ENCODE peak calls at places on chromosomes 5 and 9, in seven cellular contexts. One of them, this sample, is unnamed.

GRCh38 chr5:157827429-157827828 is 31.5 kb downstream of the CLINT1 start:
- DNase-seq in endothelial cell of umbilical vein: peak
- DNase-seq in stomach: no peak
- DNase-seq in transverse colon: no peak
- DNase-seq in heart left ventricle: no peak
- DNase-seq in coronary artery: no peak
- DNase-seq in LNCaP clone FGC: no peak
- DNase-seq in this sample: peak

GRCh38 chr9:19411316-19411715 is 2.5 kb downstream of the ACER2 start:
- DNase-seq in transverse colon: no peak
- DNase-seq in stomach: no peak
- DNase-seq in heart left ventricle: no peak
- DNase-seq in LNCaP clone FGC: no peak
- DNase-seq in endothelial cell of umbilical vein: no peak
- DNase-seq in coronary artery: no peak
- DNase-seq in this sample: no peak

GRCh38 chr9:87853843-87854242 is 28.8 kb upstream of the SPATA31E1 start:
- DNase-seq in stomach: no peak
- DNase-seq in coronary artery: no peak
- DNase-seq in endothelial cell of umbilical vein: no peak
- DNase-seq in transverse colon: no peak
- DNase-seq in heart left ventricle: no peak
- DNase-seq in LNCaP clone FGC: no peak
- DNase-seq in this sample: no peak

GRCh38 chr5:87195104-87195581 is 72.5 kb upstream of the RASA1 start:
- DNase-seq in endothelial cell of umbilical vein: peak
- DNase-seq in coronary artery: no peak
- DNase-seq in heart left ventricle: no peak
- DNase-seq in stomach: no peak
- DNase-seq in transverse colon: no peak
- DNase-seq in LNCaP clone FGC: no peak
- DNase-seq in this sample: peak

GRCh38 chr9:89022902-89023301 is 31.6 kb downstream of the S1PR3 start:
- DNase-seq in LNCaP clone FGC: no peak
- DNase-seq in heart left ventricle: peak
- DNase-seq in stomach: peak
- DNase-seq in coronary artery: no peak
- DNase-seq in endothelial cell of umbilical vein: peak
- DNase-seq in transverse colon: no peak
- DNase-seq in this sample: no peak

GRCh38 chr9:72826954-72827953 is 125.6 kb downstream of the ALDH1A1 start:
- DNase-seq in endothelial cell of umbilical vein: no peak
- DNase-seq in heart left ventricle: no peak
- DNase-seq in transverse colon: no peak
- DNase-seq in LNCaP clone FGC: no peak
- DNase-seq in stomach: no peak
- DNase-seq in coronary artery: no peak
- DNase-seq in this sample: no peak

GRCh38 chr9:34375901-34376595 is 650 bp downstream of the MYORG start:
- DNase-seq in transverse colon: peak
- DNase-seq in endothelial cell of umbilical vein: peak
- DNase-seq in LNCaP clone FGC: no peak
- DNase-seq in heart left ventricle: peak
- DNase-seq in coronary artery: peak
- DNase-seq in stomach: peak
- DNase-seq in this sample: no peak

GRCh38 chr5:126188804-126189203 is 234.4 kb upstream of the GRAMD2B start:
- DNase-seq in endothelial cell of umbilical vein: no peak
- DNase-seq in coronary artery: no peak
- DNase-seq in LNCaP clone FGC: no peak
- DNase-seq in transverse colon: no peak
- DNase-seq in stomach: no peak
- DNase-seq in heart left ventricle: no peak
- DNase-seq in this sample: no peak

GRCh38 chr9:127742435-127743088 is 7.5 kb upstream of the TOR2A start:
- DNase-seq in LNCaP clone FGC: no peak
- DNase-seq in stomach: peak
- DNase-seq in endothelial cell of umbilical vein: no peak
- DNase-seq in coronary artery: no peak
- DNase-seq in transverse colon: no peak
- DNase-seq in heart left ventricle: no peak
- DNase-seq in this sample: peak

GRCh38 chr9:127662617-127663016 is 44.2 kb upstream of the CFAP157 start:
- DNase-seq in stomach: no peak
- DNase-seq in endothelial cell of umbilical vein: no peak
- DNase-seq in LNCaP clone FGC: no peak
- DNase-seq in coronary artery: no peak
- DNase-seq in transverse colon: no peak
- DNase-seq in heart left ventricle: no peak
- DNase-seq in this sample: no peak

GRCh38 chr9:18362901-18363685 is 110.9 kb upstream of the ADAMTSL1 start:
- DNase-seq in heart left ventricle: peak
- DNase-seq in endothelial cell of umbilical vein: peak
- DNase-seq in LNCaP clone FGC: peak
- DNase-seq in stomach: no peak
- DNase-seq in coronary artery: no peak
- DNase-seq in transverse colon: peak
- DNase-seq in this sample: no peak

GRCh38 chr5:39948867-39949468 is 524.2 kb upstream of the DAB2 start:
- DNase-seq in heart left ventricle: peak
- DNase-seq in stomach: peak
- DNase-seq in transverse colon: peak
- DNase-seq in LNCaP clone FGC: peak
- DNase-seq in coronary artery: no peak
- DNase-seq in endothelial cell of umbilical vein: peak
- DNase-seq in this sample: peak

GRCh38 chr5:141683596-141684161 is 1.6 kb upstream of the ARAP3 start:
- DNase-seq in LNCaP clone FGC: no peak
- DNase-seq in stomach: no peak
- DNase-seq in heart left ventricle: no peak
- DNase-seq in endothelial cell of umbilical vein: peak
- DNase-seq in transverse colon: no peak
- DNase-seq in coronary artery: no peak
- DNase-seq in this sample: no peak

GRCh38 chr5:26942481-26942880 is 95.9 kb downstream of the CDH9 start:
- DNase-seq in stomach: no peak
- DNase-seq in endothelial cell of umbilical vein: no peak
- DNase-seq in transverse colon: no peak
- DNase-seq in heart left ventricle: no peak
- DNase-seq in coronary artery: no peak
- DNase-seq in LNCaP clone FGC: peak
- DNase-seq in this sample: no peak

GRCh38 chr9:123377211-123377971 is 21.4 kb downstream of the CRB2 start:
- DNase-seq in stomach: peak
- DNase-seq in transverse colon: peak
- DNase-seq in coronary artery: no peak
- DNase-seq in heart left ventricle: no peak
- DNase-seq in endothelial cell of umbilical vein: no peak
- DNase-seq in LNCaP clone FGC: no peak
- DNase-seq in this sample: no peak

GRCh38 chr5:123599171-123599570 is 87.2 kb downstream of the CSNK1G3 start:
- DNase-seq in LNCaP clone FGC: no peak
- DNase-seq in transverse colon: no peak
- DNase-seq in endothelial cell of umbilical vein: no peak
- DNase-seq in heart left ventricle: no peak
- DNase-seq in stomach: no peak
- DNase-seq in coronary artery: no peak
- DNase-seq in this sample: no peak

GRCh38 chr5:111171-111570 is 19.2 kb downstream of the PLEKHG4B start:
- DNase-seq in LNCaP clone FGC: no peak
- DNase-seq in coronary artery: no peak
- DNase-seq in heart left ventricle: no peak
- DNase-seq in endothelial cell of umbilical vein: no peak
- DNase-seq in stomach: no peak
- DNase-seq in transverse colon: no peak
- DNase-seq in this sample: no peak

GRCh38 chr5:113520429-113520828 is 6.9 kb downstream of the YTHDC2 start:
- DNase-seq in heart left ventricle: no peak
- DNase-seq in LNCaP clone FGC: no peak
- DNase-seq in endothelial cell of umbilical vein: no peak
- DNase-seq in stomach: no peak
- DNase-seq in transverse colon: no peak
- DNase-seq in coronary artery: no peak
- DNase-seq in this sample: no peak

GRCh38 chr5:1726956-1727355 is 72.7 kb downstream of the MRPL36 start:
- DNase-seq in LNCaP clone FGC: no peak
- DNase-seq in heart left ventricle: no peak
- DNase-seq in stomach: peak
- DNase-seq in endothelial cell of umbilical vein: no peak
- DNase-seq in coronary artery: peak
- DNase-seq in transverse colon: no peak
- DNase-seq in this sample: no peak

GRCh38 chr5:97554992-97555981 is 372.2 kb upstream of the RIOK2 start:
- DNase-seq in stomach: no peak
- DNase-seq in transverse colon: no peak
- DNase-seq in LNCaP clone FGC: no peak
- DNase-seq in endothelial cell of umbilical vein: no peak
- DNase-seq in coronary artery: no peak
- DNase-seq in heart left ventricle: no peak
- DNase-seq in this sample: no peak

GRCh38 chr9:68802525-68803015 is 97.5 kb downstream of the PIP5K1B start:
- DNase-seq in transverse colon: peak
- DNase-seq in coronary artery: no peak
- DNase-seq in LNCaP clone FGC: no peak
- DNase-seq in stomach: no peak
- DNase-seq in heart left ventricle: no peak
- DNase-seq in endothelial cell of umbilical vein: no peak
- DNase-seq in this sample: no peak

GRCh38 chr5:111495159-111495558 is 17.2 kb downstream of the STARD4 start:
- DNase-seq in stomach: no peak
- DNase-seq in LNCaP clone FGC: no peak
- DNase-seq in coronary artery: no peak
- DNase-seq in endothelial cell of umbilical vein: peak
- DNase-seq in transverse colon: no peak
- DNase-seq in heart left ventricle: no peak
- DNase-seq in this sample: no peak

GRCh38 chr5:180862645-180863044 is 1.6 kb upstream of the ZFP62 start:
- DNase-seq in transverse colon: no peak
- DNase-seq in heart left ventricle: no peak
- DNase-seq in coronary artery: no peak
- DNase-seq in LNCaP clone FGC: no peak
- DNase-seq in stomach: no peak
- DNase-seq in endothelial cell of umbilical vein: no peak
- DNase-seq in this sample: no peak

GRCh38 chr5:127940854-127941253 is 142.7 kb upstream of the SLC12A2 start:
- DNase-seq in coronary artery: no peak
- DNase-seq in transverse colon: no peak
- DNase-seq in endothelial cell of umbilical vein: no peak
- DNase-seq in stomach: no peak
- DNase-seq in heart left ventricle: no peak
- DNase-seq in LNCaP clone FGC: no peak
- DNase-seq in this sample: no peak

GRCh38 chr9:100700689-100701318 is 122.9 kb downstream of the CAVIN4 start:
- DNase-seq in transverse colon: no peak
- DNase-seq in endothelial cell of umbilical vein: peak
- DNase-seq in LNCaP clone FGC: peak
- DNase-seq in heart left ventricle: no peak
- DNase-seq in stomach: no peak
- DNase-seq in coronary artery: no peak
- DNase-seq in this sample: no peak

GRCh38 chr9:37752646-37753488 is 738 bp upstream of the TRMT10B start:
- DNase-seq in stomach: no peak
- DNase-seq in LNCaP clone FGC: no peak
- DNase-seq in endothelial cell of umbilical vein: no peak
- DNase-seq in coronary artery: no peak
- DNase-seq in heart left ventricle: no peak
- DNase-seq in transverse colon: no peak
- DNase-seq in this sample: no peak
- H3K4me3 ChIP-seq in stomach: peak
- H3K4me3 ChIP-seq in LNCaP clone FGC: peak
- H3K4me3 ChIP-seq in endothelial cell of umbilical vein: no peak
- H3K4me3 ChIP-seq in coronary artery: peak
- H3K4me3 ChIP-seq in heart left ventricle: peak
- H3K4me3 ChIP-seq in transverse colon: peak
- H3K4me3 ChIP-seq in this sample: peak

GRCh38 chr5:14299666-14300065 is 156.5 kb downstream of the TRIO start:
- DNase-seq in coronary artery: no peak
- DNase-seq in heart left ventricle: no peak
- DNase-seq in LNCaP clone FGC: no peak
- DNase-seq in stomach: no peak
- DNase-seq in transverse colon: no peak
- DNase-seq in endothelial cell of umbilical vein: no peak
- DNase-seq in this sample: no peak

GRCh38 chr5:14297697-14298096 is 154.6 kb downstream of the TRIO start:
- DNase-seq in heart left ventricle: no peak
- DNase-seq in coronary artery: no peak
- DNase-seq in transverse colon: no peak
- DNase-seq in endothelial cell of umbilical vein: no peak
- DNase-seq in LNCaP clone FGC: no peak
- DNase-seq in stomach: no peak
- DNase-seq in this sample: no peak

GRCh38 chr5:14296533-14297331 is 153.6 kb downstream of the TRIO start:
- DNase-seq in endothelial cell of umbilical vein: no peak
- DNase-seq in heart left ventricle: no peak
- DNase-seq in transverse colon: no peak
- DNase-seq in stomach: no peak
- DNase-seq in coronary artery: no peak
- DNase-seq in LNCaP clone FGC: no peak
- DNase-seq in this sample: no peak

GRCh38 chr5:14295610-14296009 is 152.5 kb downstream of the TRIO start:
- DNase-seq in transverse colon: no peak
- DNase-seq in coronary artery: no peak
- DNase-seq in LNCaP clone FGC: no peak
- DNase-seq in heart left ventricle: no peak
- DNase-seq in endothelial cell of umbilical vein: no peak
- DNase-seq in stomach: no peak
- DNase-seq in this sample: no peak

GRCh38 chr5:14298126-14298847 is 155.1 kb downstream of the TRIO start:
- DNase-seq in stomach: no peak
- DNase-seq in LNCaP clone FGC: no peak
- DNase-seq in endothelial cell of umbilical vein: no peak
- DNase-seq in coronary artery: no peak
- DNase-seq in heart left ventricle: no peak
- DNase-seq in transverse colon: no peak
- DNase-seq in this sample: no peak
- H3K4me3 ChIP-seq in stomach: no peak
- H3K4me3 ChIP-seq in LNCaP clone FGC: no peak
- H3K4me3 ChIP-seq in endothelial cell of umbilical vein: no peak
- H3K4me3 ChIP-seq in coronary artery: no peak
- H3K4me3 ChIP-seq in heart left ventricle: no peak
- H3K4me3 ChIP-seq in transverse colon: no peak
- H3K4me3 ChIP-seq in this sample: no peak

GRCh38 chr5:20972419-20972925 is 984.5 kb upstream of the CDH18 start:
- DNase-seq in transverse colon: no peak
- DNase-seq in LNCaP clone FGC: no peak
- DNase-seq in stomach: no peak
- DNase-seq in endothelial cell of umbilical vein: peak
- DNase-seq in heart left ventricle: peak
- DNase-seq in coronary artery: peak
- DNase-seq in this sample: peak
- H3K4me3 ChIP-seq in transverse colon: no peak
- H3K4me3 ChIP-seq in LNCaP clone FGC: no peak
- H3K4me3 ChIP-seq in stomach: peak
- H3K4me3 ChIP-seq in endothelial cell of umbilical vein: no peak
- H3K4me3 ChIP-seq in heart left ventricle: peak
- H3K4me3 ChIP-seq in coronary artery: peak
- H3K4me3 ChIP-seq in this sample: peak

DNA sequence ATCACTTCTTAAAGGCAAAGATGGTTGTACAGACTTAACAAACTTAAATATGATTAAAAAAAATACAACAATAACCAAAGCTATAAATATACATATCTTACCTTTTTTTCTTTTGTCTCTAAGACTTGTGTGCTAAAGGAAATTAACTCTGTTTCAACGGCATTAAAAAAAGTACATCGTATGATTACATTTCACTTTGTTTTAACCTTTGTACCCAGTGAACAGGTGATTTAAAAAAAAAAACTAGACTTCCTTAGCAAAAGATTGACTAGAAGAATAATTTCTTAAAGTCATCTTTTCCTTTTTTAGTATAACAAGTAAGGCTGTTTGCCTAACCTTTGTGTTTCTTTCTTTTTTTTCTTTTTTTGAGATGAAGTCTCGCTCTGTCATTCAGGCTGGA is at the start of gene LRRC19:
- DNase-seq in heart left ventricle: no peak
- DNase-seq in LNCaP clone FGC: no peak
- DNase-seq in transverse colon: no peak
- DNase-seq in coronary artery: no peak
- DNase-seq in endothelial cell of umbilical vein: no peak
- DNase-seq in stomach: no peak
- DNase-seq in this sample: no peak
- H3K4me3 ChIP-seq in heart left ventricle: no peak
- H3K4me3 ChIP-seq in LNCaP clone FGC: no peak
- H3K4me3 ChIP-seq in transverse colon: peak
- H3K4me3 ChIP-seq in coronary artery: no peak
- H3K4me3 ChIP-seq in endothelial cell of umbilical vein: no peak
- H3K4me3 ChIP-seq in stomach: no peak
- H3K4me3 ChIP-seq in this sample: no peak

This sample was measured in skeletal muscle cell.